ENCODE peak calls at places on chromosomes 6 and 20, in seven cellular contexts. S, Y, X, Z, U, Q and A are unnamed samples. For H3K4me1, the result is how much of the 10 kb centered on the place peaks cover.

GRCh38 chr6:40779399-40779798 is 192.2 kb upstream of the LRFN2 start:
- DNase-seq in Q (no peak), X (no peak), Z (no peak), S (no peak), Y (peak), U (no peak), A (no peak)

GRCh38 chr20:6632187-6632586 is 135.3 kb upstream of the BMP2 start:
- DNase-seq in U (peak), X (no peak), Y (no peak), S (no peak), Q (no peak), Z (peak), A (no peak)

GRCh38 chr20:57792386-57793095 is 82.7 kb upstream of the PMEPA1 start:
- DNase-seq in U (no peak), Z (no peak), X (no peak), Y (no peak), S (no peak), Q (no peak), A (no peak)

GRCh38 chr20:47638851-47639250 is 137.2 kb downstream of the NCOA3 start:
- DNase-seq in Y (no peak), U (no peak), S (no peak), Z (no peak), Q (no peak), X (no peak), A (no peak)

GRCh38 chr6:162056745-162057144 is 670.8 kb downstream of the PRKN start:
- DNase-seq in S (no peak), Z (no peak), X (no peak), U (no peak), Q (no peak), Y (no peak), A (no peak)

GRCh38 chr6:101434601-101435000 is 41.1 kb downstream of the GRIK2 start:
- DNase-seq in S (no peak), Z (no peak), U (no peak), Q (no peak), Y (no peak), X (no peak), A (no peak)

GRCh38 chr20:43507150-43508080 is at the start of gene L3MBTL1:
- DNase-seq in X (peak), Z (peak), U (no peak), S (no peak), Q (peak), Y (peak), A (peak)

GRCh38 chr6:44002591-44003344 is 124.5 kb downstream of the MRPL14 start:
- DNase-seq in Y (no peak), U (no peak), S (no peak), X (no peak), Q (peak), Z (peak), A (peak)

GRCh38 chr6:14397518-14397901 is 279.9 kb downstream of the CD83 start:
- DNase-seq in Q (no peak), X (no peak), Y (no peak), Z (no peak), U (no peak), S (no peak), A (no peak)

GRCh38 chr20:63150911-63151531 is 64.9 kb downstream of the YTHDF1 start:
- DNase-seq in S (no peak), Z (no peak), Y (no peak), U (no peak), Q (no peak), X (no peak), A (no peak)

GRCh38 chr6:134757911-134758361 is 192.0 kb downstream of the ALDH8A1 start:
- DNase-seq in Z (no peak), S (no peak), X (no peak), Q (no peak), Y (no peak), U (no peak), A (peak)

GRCh38 chr6:140073456-140073855 is 699.0 kb upstream of the CITED2 start:
- DNase-seq in Y (no peak), S (no peak), Q (no peak), X (no peak), U (no peak), Z (no peak), A (no peak)

GRCh38 chr6:142112451-142113061 is 20.2 kb upstream of the GJE1 start:
- DNase-seq in S (peak), U (peak), Z (peak), Y (peak), X (peak), Q (peak), A (peak)

GRCh38 chr20:36313936-36314335 is 7.8 kb downstream of the DLGAP4 start:
- DNase-seq in U (no peak), Y (no peak), Q (no peak), X (no peak), Z (no peak), S (no peak), A (no peak)

GRCh38 chr6:144305985-144306384 is 20.9 kb downstream of the UTRN start:
- DNase-seq in Z (no peak), X (no peak), S (no peak), Q (no peak), U (no peak), Y (no peak), A (peak)

GRCh38 chr20:1327827-1328679 is 886 bp downstream of the SDCBP2 start:
- DNase-seq in S (no peak), Q (no peak), Y (no peak), U (no peak), X (no peak), Z (no peak), A (peak)

GRCh38 chr6:143034689-143035334 is 25.9 kb upstream of the AIG1 start:
- DNase-seq in X (no peak), Q (no peak), Y (no peak), U (no peak), S (no peak), Z (no peak), A (no peak)

GRCh38 chr6:113588646-113589045 is 268.5 kb upstream of the MARCKS start:
- DNase-seq in S (no peak), Q (no peak), Z (no peak), X (no peak), Y (no peak), U (no peak), A (no peak)

GRCh38 chr20:59043698-59044097 is 1.1 kb upstream of the PRELID3B start:
- DNase-seq in Q (no peak), S (no peak), U (no peak), Z (no peak), Y (no peak), X (no peak), A (no peak)

GRCh38 chr6:166751051-166751595 is 124.1 kb upstream of the RPS6KA2 start:
- DNase-seq in U (no peak), Z (no peak), Q (no peak), X (no peak), Y (no peak), S (no peak), A (no peak)

GRCh38 chr6:166752097-166752496 is 125.0 kb upstream of the RPS6KA2 start:
- DNase-seq in X (no peak), Q (no peak), U (no peak), Y (no peak), Z (no peak), S (no peak), A (no peak)

GRCh38 chr6:166750125-166750793 is 123.2 kb upstream of the RPS6KA2 start:
- DNase-seq in S (no peak), Z (no peak), Q (no peak), Y (no peak), U (no peak), X (no peak), A (no peak)

GRCh38 chr6:166754218-166755030 is 127.4 kb upstream of the RPS6KA2 start:
- DNase-seq in Y (no peak), X (no peak), Q (no peak), Z (no peak), S (no peak), U (no peak), A (no peak)

GRCh38 chr6:166752928-166753721 is 126.1 kb upstream of the RPS6KA2 start:
- DNase-seq in Q (no peak), U (no peak), Y (no peak), Z (no peak), S (no peak), X (no peak), A (no peak)
- H3K4me1 ChIP-seq in Q (under half), U (under half), Y (under half), Z (under half), S (under half), X (under half), A (under half)

GRCh38 chr20:38170219-38170902 is 5.3 kb upstream of the TGM2 start:
- DNase-seq in Y (no peak), Z (no peak), X (no peak), Q (no peak), U (no peak), S (no peak), A (no peak)
- H3K4me1 ChIP-seq in Y (under half), Z (under half), X (under half), Q (under half), U (under half), S (under half), A (under half)

GRCh38 chr6:150099546-150099945 is 30.6 kb upstream of the ULBP3 start:
- DNase-seq in X (no peak), Q (no peak), Z (no peak), S (no peak), Y (no peak), U (no peak), A (no peak)
- H3K4me1 ChIP-seq in X (under half), Q (under half), Z (under half), S (under half), Y (under half), U (under half), A (under half)

GRCh38 chr6:90278129-90278528 is 18.5 kb downstream of the BACH2 start:
- DNase-seq in X (no peak), Q (no peak), U (no peak), S (no peak), Y (no peak), Z (no peak), A (no peak)
- H3K4me1 ChIP-seq in X (under half), Q (under half), U (under half), S (under half), Y (under half), Z (under half), A (under half)

DNA sequence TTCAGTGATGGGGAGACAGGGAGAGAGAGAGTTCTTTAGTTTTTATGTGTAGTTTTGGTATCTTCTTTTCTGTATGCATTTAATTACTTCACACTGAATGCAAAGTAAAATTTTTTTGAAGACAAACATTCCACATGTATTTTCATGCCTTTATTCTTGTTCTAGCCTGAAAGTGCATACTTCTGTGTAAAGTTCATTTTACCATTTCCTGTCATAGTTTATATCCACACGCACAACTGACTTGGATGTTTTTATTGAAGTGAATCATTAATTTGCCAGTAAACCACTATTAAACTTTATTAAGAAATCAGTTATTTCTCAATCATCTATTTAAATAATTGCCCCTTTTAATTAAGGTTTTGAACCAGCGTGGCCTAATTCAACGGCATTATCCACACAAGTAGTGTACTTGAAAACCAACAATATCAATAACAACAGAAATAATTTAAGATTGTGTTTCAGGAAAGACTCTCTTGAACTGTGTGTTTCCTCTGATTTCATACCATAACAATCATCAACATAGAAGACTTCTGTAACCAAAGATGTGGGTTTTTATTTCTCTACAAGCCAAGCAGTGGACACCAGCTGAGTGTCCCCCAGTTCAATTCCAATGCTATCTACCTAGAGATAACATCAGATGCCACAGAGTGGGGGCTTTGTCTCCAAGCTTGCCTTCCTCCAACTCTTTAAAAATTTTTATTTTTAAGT is 512.7 kb upstream of the JAG1 start:
- DNase-seq in U (no peak), Q (no peak), Y (no peak), X (no peak), S (no peak), Z (no peak), A (no peak)
- H3K4me1 ChIP-seq in U (under half), Q (under half), Y (under half), X (under half), S (under half), Z (under half), A (under half)

DNA sequence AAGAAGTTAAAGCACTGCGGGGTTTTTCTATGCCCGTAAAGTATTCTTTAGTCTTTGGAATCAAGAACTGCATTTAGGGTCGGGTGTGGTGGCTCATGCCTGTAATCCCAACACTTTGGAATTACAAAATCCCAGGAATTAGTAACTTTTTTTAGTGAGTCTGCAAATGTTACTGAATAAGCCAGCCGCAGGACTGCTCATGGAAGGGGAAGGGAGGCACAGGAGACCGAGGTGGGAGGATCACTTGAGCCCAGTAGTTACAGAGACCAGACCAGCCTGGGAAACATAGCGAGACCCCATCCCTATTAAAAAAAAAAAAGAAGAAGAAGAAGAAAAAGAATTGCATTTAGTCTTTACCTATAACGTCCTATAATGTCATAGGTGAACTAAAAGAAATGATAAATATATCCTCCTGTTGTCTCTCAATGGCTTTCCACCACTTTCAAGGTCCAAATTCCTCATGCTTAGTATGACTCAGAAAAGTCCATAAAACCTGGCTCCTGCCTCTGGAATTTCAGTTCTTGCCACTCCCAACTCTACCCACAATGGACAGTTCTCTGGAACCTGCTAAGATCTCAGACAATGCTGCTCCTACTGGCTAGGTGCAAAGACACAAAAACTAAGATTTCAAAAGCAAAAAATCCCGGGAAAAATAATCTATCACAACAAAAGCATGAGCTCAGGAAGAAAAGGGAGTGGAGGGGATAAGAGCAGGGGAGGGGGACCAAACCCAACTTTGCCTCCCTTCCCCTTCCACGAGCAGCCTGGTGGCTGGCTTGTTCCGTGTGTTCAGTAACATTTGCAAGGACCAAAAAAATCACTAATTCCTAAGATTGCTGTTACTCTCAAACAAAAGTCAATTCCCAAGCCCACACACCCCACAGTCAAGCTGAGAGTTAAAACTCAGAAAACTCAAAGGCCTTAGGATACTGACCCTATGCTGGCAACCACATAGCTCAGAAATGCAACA is 39.0 kb downstream of the B4GALT5 start:
- DNase-seq in X (no peak), S (no peak), Y (peak), U (no peak), Z (no peak), Q (peak), A (no peak)
- H3K4me1 ChIP-seq in X (under half), S (half or more), Y (half or more), U (half or more), Z (half or more), Q (half or more), A (under half)